ENCODE peak calls at places on chromosomes 13 and 19, in nine cellular contexts. E is HCEC 1CT; I is cardiac muscle cell; H is chondrocyte; D is T-helper 2 cell; Z is type B pancreatic cell; Q is activated CD4-positive, alpha-beta memory T cell treated with anti-CD3 and anti-CD28 coated beads for 36 hours; T is H7; P is endodermal cell. G is an unnamed sample.

GRCh38 chr19:13212759-13213330 is 62.6 kb downstream of the IER2 start:
- DNase-seq in H (no peak), T (peak), Q (peak), I (peak), Z (no peak), E (peak), D (peak), P (peak), G (peak)

GRCh38 chr13:22980936-22981335 is 199.8 kb upstream of the SGCG start:
- DNase-seq in Z (no peak), P (no peak), E (no peak), I (no peak), D (no peak), T (no peak), H (no peak), Q (no peak), G (no peak)

GRCh38 chr13:105266615-105267014 is 1268.8 kb downstream of the EFNB2 start:
- DNase-seq in E (no peak), T (no peak), D (no peak), P (no peak), H (no peak), I (no peak), Q (no peak), Z (no peak), G (no peak)

GRCh38 chr19:18439025-18439909 is 1.3 kb upstream of the ISYNA1 start:
- DNase-seq in D (no peak), I (no peak), H (no peak), T (peak), Z (no peak), E (peak), P (peak), Q (no peak), G (no peak)

GRCh38 chr13:90154311-90154960 is 1193.1 kb upstream of the MIR17HG start:
- DNase-seq in I (no peak), D (no peak), T (no peak), E (peak), Q (no peak), P (no peak), H (no peak), Z (no peak), G (no peak)

GRCh38 chr19:47435196-47435595 is 15.9 kb upstream of the MEIS3 start:
- DNase-seq in T (no peak), D (no peak), E (no peak), I (no peak), P (no peak), H (no peak), Q (peak), Z (no peak), G (no peak)

GRCh38 chr13:40812724-40813445 is 23.5 kb downstream of the SLC25A15 start:
- DNase-seq in E (peak), H (no peak), Z (no peak), I (no peak), T (no peak), Q (no peak), P (no peak), D (no peak), G (no peak)

GRCh38 chr19:55419089-55419488 is 11.5 kb upstream of the UBE2S start:
- DNase-seq in H (no peak), Q (no peak), P (peak), I (no peak), T (no peak), E (no peak), D (no peak), Z (no peak), G (no peak)

GRCh38 chr13:98147521-98147920 is 4.6 kb downstream of the FARP1 start:
- DNase-seq in H (no peak), E (no peak), P (no peak), T (no peak), D (no peak), I (no peak), Z (no peak), Q (no peak), G (no peak)

GRCh38 chr19:870963-871401 is 11.5 kb downstream of the CFD start:
- DNase-seq in Z (no peak), D (no peak), H (peak), T (peak), P (peak), I (no peak), E (no peak), Q (no peak), G (no peak)

GRCh38 chr13:106230450-106230849 is 305.0 kb downstream of the EFNB2 start:
- DNase-seq in P (no peak), Z (no peak), I (no peak), H (no peak), Q (no peak), T (no peak), D (no peak), E (peak), G (no peak)

GRCh38 chr19:53991224-53992113 is at the start of gene CACNG6:
- DNase-seq in I (peak), E (no peak), Z (no peak), D (no peak), H (no peak), P (peak), Q (no peak), T (peak), G (no peak)

GRCh38 chr19:11066326-11066725 is 22.9 kb upstream of the LDLR start:
- DNase-seq in H (no peak), D (no peak), E (no peak), Q (no peak), P (no peak), I (no peak), T (no peak), Z (no peak), G (no peak)